ENCODE peak calls at places on chromosome 14, in five cellular contexts. V, X, N, U and O are unnamed samples.
A peak's percentile ranks its signal among the peaks of the same experiment; 100 is the strongest.

GRCh38 chr14:96567289-96567899 is 65.2 kb downstream of the PAPOLA start:
- DNase-seq in N (no peak), U (peak; percentile 57), X (peak; percentile 2), V (no peak), O (peak; percentile 42)

GRCh38 chr14:90453401-90453951 is 56.6 kb downstream of the CALM1 start:
- DNase-seq in U (peak; percentile 44), N (no peak), V (no peak), X (no peak), O (no peak)

GRCh38 chr14:32074887-32075572 is 2.1 kb upstream of the ARHGAP5 start:
- DNase-seq in N (no peak), U (no peak), X (no peak), V (no peak), O (no peak)

GRCh38 chr14:104343690-104344640 is 205.6 kb downstream of the KIF26A start:
- DNase-seq in X (no peak), V (no peak), N (no peak), U (peak; percentile 54), O (no peak)

GRCh38 chr14:105092124-105092911 is 27.1 kb upstream of the GPR132 start:
- DNase-seq in U (no peak), V (no peak), X (no peak), N (no peak), O (no peak)

GRCh38 chr14:19823765-19824164 is 20.2 kb downstream of the OR4N2 start:
- DNase-seq in V (no peak), N (peak; percentile 1), X (no peak), U (no peak), O (no peak)

GRCh38 chr14:50410921-50411320 is 14.2 kb upstream of the CDKL1 start:
- DNase-seq in X (no peak), U (no peak), V (no peak), N (no peak), O (no peak)

GRCh38 chr14:101518611-101519048 is 42.7 kb upstream of the DIO3 start:
- DNase-seq in X (no peak), V (no peak), N (no peak), U (no peak), O (no peak)

GRCh38 chr14:91405241-91405721 is 12.3 kb downstream of the CCDC88C start:
- DNase-seq in U (no peak), N (no peak), V (no peak), X (no peak), O (no peak)

GRCh38 chr14:25111061-25111601 is 61.2 kb upstream of the STXBP6 start:
- DNase-seq in V (no peak), N (peak; percentile 53), U (no peak), X (no peak), O (no peak)

GRCh38 chr14:52253503-52253902 is 14.0 kb upstream of the PTGDR start:
- DNase-seq in N (no peak), V (no peak), X (no peak), U (no peak), O (no peak)

GRCh38 chr14:72558721-72559120 is 335.2 kb downstream of the DPF3 start:
- DNase-seq in X (peak; percentile 37), V (no peak), N (no peak), U (no peak), O (no peak)

GRCh38 chr14:78902010-78902623 is 731.9 kb downstream of the NRXN3 start:
- DNase-seq in V (no peak), U (peak; percentile 48), X (peak; percentile 20), N (peak; percentile 6), O (peak; percentile 37)

GRCh38 chr14:37721976-37722659 is 126.7 kb downstream of the TTC6 start:
- DNase-seq in N (no peak), U (no peak), X (no peak), V (no peak), O (no peak)

GRCh38 chr14:51609251-51609986 is 42.3 kb upstream of the FRMD6 start:
- DNase-seq in X (no peak), V (no peak), N (peak; percentile 25), U (no peak), O (no peak)

GRCh38 chr14:19801118-19801464 is 2.5 kb upstream of the OR4N2 start:
- DNase-seq in U (no peak), X (no peak), V (no peak), N (no peak), O (no peak)

GRCh38 chr14:101195309-101195724 is 291.8 kb upstream of the RTL1 start:
- DNase-seq in V (peak; percentile 48), U (no peak), N (no peak), X (no peak), O (no peak)

GRCh38 chr14:61620130-61620946 is 75.0 kb upstream of the HIF1A start:
- DNase-seq in U (no peak), V (no peak), X (peak; percentile 57), N (peak; percentile 89), O (no peak)

GRCh38 chr14:69037790-69038448 is 58.8 kb upstream of the ACTN1 start:
- DNase-seq in U (no peak), X (no peak), N (peak; percentile 73), V (no peak), O (no peak)

GRCh38 chr14:61178226-61179060 is 102.7 kb downstream of the TMEM30B start:
- DNase-seq in V (no peak), N (peak; percentile 99), X (peak; percentile 93), U (no peak), O (no peak)

GRCh38 chr14:51328942-51329350 is 88.9 kb downstream of the TMX1 start:
- DNase-seq in X (no peak), N (no peak), V (no peak), U (no peak), O (no peak)

GRCh38 chr14:23112359-23113178 is 6.5 kb downstream of the CEBPE start:
- DNase-seq in X (no peak), V (no peak), U (no peak), N (no peak), O (no peak)

GRCh38 chr14:23164250-23164649 is 19.2 kb downstream of the SLC7A8 start:
- DNase-seq in N (no peak), U (no peak), V (no peak), X (no peak), O (no peak)

GRCh38 chr14:74671789-74672188 is 41.1 kb downstream of the AREL1 start:
- DNase-seq in X (peak; percentile 48), V (no peak), U (no peak), N (no peak), O (no peak)

GRCh38 chr14:104868060-104868740 is 3.1 kb downstream of the CEP170B start:
- DNase-seq in X (no peak), N (no peak), V (no peak), U (no peak), O (no peak)

GRCh38 chr14:23358042-23358441 is 5.4 kb upstream of the SLC22A17 start:
- DNase-seq in N (no peak), U (no peak), V (no peak), X (no peak), O (no peak)

GRCh38 chr14:97021571-97022171 is 224.5 kb downstream of the VRK1 start:
- DNase-seq in U (no peak), V (no peak), N (peak; percentile 20), X (no peak), O (peak; percentile 20)

GRCh38 chr14:67557118-67557517 is 24.0 kb downstream of the PLEKHH1 start:
- DNase-seq in N (peak; percentile 95), V (no peak), X (no peak), U (no peak), O (no peak)

GRCh38 chr14:100788517-100789365 is 37.2 kb upstream of the MEG3 start:
- DNase-seq in V (no peak), U (no peak), X (no peak), N (no peak), O (no peak)